ENCODE peak calls at places on chromosomes 12 and 14, in seven cellular contexts. O, L, U, I, W, E and S are unnamed samples.

GRCh38 chr14:61893371-61893940 is 131.2 kb downstream of the SNAPC1 start:
- DNase-seq in E (no peak), I (no peak), L (no peak), W (no peak), O (no peak), U (no peak), S (no peak)

GRCh38 chr12:103128862-103129501 is 171.5 kb downstream of the ASCL1 start:
- DNase-seq in O (no peak), E (no peak), I (no peak), U (no peak), W (no peak), L (no peak), S (no peak)

GRCh38 chr14:77457115-77457521 is 283 bp downstream of the VIPAS39 start:
- DNase-seq in U (no peak), E (no peak), L (no peak), W (no peak), I (peak; percentile 44), O (no peak), S (no peak)

GRCh38 chr12:83102499-83102898 is 415.8 kb downstream of the TMTC2 start:
- DNase-seq in L (no peak), W (no peak), I (no peak), E (no peak), U (no peak), O (peak; percentile 30), S (no peak)

GRCh38 chr12:80400591-80400991 is 43.4 kb upstream of the PTPRQ start:
- DNase-seq in W (no peak), U (no peak), E (no peak), O (peak; percentile 36), L (no peak), I (peak; percentile 44), S (no peak)

GRCh38 chr12:52191841-52192791 is at the start of gene KRT80:
- DNase-seq in E (no peak), W (no peak), U (no peak), L (peak; percentile 68), I (no peak), O (peak; percentile 98), S (peak; percentile 44)

GRCh38 chr12:2291182-2291832 is 238.5 kb downstream of the CACNA1C start:
- DNase-seq in L (no peak), I (no peak), O (peak; percentile 53), W (peak; percentile 78), E (peak; percentile 80), U (no peak), S (peak; percentile 47)

GRCh38 chr14:52536269-52536668 is 16.0 kb downstream of the TXNDC16 start:
- DNase-seq in E (no peak), U (no peak), L (no peak), I (no peak), W (no peak), O (no peak), S (no peak)

GRCh38 chr14:47278233-47278842 is 397.1 kb downstream of the MDGA2 start:
- DNase-seq in L (no peak), E (peak; percentile 33), I (no peak), U (no peak), O (peak; percentile 28), W (peak; percentile 50), S (peak; percentile 55)

GRCh38 chr12:42611571-42612257 is 22.2 kb upstream of the PRICKLE1 start:
- DNase-seq in L (no peak), E (no peak), W (no peak), U (no peak), O (no peak), I (no peak), S (no peak)

DNA sequence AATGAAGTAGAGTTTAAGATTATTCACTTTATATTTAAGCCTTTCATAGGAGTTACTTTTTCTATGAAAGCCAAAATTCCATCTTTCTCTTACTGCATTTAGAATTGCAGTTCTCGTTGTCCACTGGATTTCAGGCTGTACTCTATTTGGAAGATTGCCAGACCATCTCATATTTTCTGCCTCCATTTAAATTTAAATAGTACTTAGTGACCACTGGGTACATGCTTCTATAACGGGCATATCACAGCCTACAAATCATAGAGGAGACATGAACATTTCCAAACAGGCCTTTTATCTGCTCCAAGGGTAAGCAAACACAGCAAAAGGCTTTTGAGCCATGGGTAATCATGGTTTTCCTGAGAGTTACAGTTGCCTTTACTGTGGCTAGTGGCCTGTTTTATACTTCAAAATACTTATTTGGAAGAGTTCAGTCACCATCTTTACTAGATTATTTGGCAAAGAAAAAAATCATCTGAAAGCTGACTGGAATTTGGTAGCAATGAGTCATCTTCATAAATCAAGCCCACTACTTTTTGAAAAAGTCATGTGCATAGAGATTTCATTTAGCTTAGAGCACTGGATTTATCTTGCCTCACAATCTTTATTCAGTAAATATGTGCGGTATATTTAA is 15.7 kb downstream of the ANO6 start:
- DNase-seq in I (no peak), O (peak; percentile 79), E (no peak), L (no peak), U (no peak), W (no peak), S (no peak)
- TF ChIP-seq CTCF in I (no peak), O (no peak), E (no peak), L (no peak), U (no peak), W (no peak), S (no peak)

DNA sequence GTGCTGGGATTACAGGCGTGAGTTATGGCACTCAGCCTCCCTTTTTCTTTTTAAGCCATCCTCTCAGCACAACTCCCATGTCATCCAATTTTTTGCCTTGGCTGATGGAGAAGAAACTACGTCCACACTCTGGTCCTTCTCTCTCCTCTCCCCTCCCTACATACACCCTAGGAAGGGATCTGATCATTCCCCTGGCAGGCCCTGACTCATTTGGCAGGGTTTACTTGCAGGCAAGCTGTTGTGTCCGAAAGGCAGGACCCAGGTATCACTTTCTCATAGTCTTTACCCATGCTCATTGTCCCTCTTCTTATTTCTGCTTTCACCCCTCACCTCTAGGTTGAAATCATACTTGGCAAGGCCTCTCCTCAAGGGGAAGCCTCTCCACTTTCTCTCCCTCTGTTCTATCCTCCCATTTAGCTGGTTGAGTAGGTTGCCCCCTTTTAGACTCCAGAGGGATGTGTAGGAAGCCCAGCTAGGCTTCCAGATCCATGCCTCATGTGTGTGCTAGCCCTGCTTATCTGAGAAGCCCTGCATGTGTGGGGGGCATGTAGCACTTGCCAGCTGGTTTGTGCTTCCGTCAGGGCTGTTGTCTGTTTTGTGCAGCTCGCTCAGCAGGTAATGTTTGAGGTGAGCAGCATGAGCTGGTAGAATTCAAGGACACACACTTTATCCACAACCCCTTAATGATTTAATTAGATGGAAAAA is 14.8 kb downstream of the GPR19 start:
- DNase-seq in U (no peak), L (no peak), I (no peak), W (no peak), O (no peak), E (no peak), S (no peak)
- TF ChIP-seq CTCF in U (no peak), L (no peak), I (no peak), W (no peak), O (no peak), E (no peak), S (no peak)

GRCh38 chr12:93563807-93564538 is 8.5 kb upstream of the SOCS2 start:
- DNase-seq in I (no peak), L (no peak), U (no peak), O (peak; percentile 11), W (peak; percentile 61), E (peak; percentile 36), S (peak; percentile 14)
- TF ChIP-seq CTCF in I (no peak), L (no peak), U (peak; percentile 59), O (peak; percentile 47), W (peak; percentile 76), E (no peak), S (no peak)

DNA sequence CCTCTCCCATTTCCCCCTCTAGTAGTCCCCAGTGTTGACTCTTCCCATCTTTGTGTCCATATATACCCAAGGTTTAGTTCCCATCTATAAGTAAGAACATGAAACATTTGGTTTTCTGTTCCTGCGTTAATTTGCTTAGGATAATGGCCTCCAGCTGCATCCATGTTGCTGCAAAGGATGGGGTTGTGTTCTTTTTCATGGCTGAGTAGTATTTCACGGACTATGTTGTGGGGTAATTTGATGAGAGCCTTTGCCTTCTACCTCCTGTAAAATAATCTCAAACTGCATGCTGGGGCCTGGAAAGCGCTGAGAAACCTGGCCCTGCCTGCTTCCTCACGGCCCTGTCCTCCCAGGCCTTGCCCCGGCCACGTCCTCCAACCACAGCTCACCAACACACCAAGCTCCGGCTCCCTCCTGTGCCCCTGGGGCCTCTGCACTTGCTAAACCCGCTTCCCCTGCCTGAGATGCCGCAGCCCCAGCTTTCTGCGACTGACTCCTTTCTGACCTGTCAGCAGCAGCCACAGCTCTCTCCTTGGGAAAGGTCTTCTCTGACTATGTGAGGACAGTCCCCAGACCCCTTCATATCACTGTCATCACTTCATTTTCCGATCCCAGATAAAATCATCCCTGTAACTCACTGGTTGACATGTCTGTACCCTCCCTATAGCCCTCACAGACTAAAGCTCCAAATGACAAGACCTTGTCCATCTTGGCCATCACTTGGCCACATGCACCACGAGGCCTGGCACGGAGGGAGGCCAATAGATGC is 19.8 kb downstream of the ITPK1 start:
- DNase-seq in L (no peak), W (no peak), O (no peak), I (no peak), E (no peak), U (no peak), S (no peak)
- TF ChIP-seq CTCF in L (no peak), W (no peak), O (no peak), I (no peak), E (no peak), U (no peak), S (no peak)

GRCh38 chr14:95664046-95664445 is 22.2 kb upstream of the TCL1B start:
- DNase-seq in I (no peak), L (no peak), W (no peak), O (no peak), U (no peak), E (no peak), S (no peak)
- TF ChIP-seq CTCF in I (no peak), L (no peak), W (no peak), O (no peak), U (no peak), E (no peak), S (no peak)

GRCh38 chr14:101960225-101960624 is 4.1 kb upstream of the DYNC1H1 start:
- DNase-seq in O (no peak), E (no peak), L (no peak), U (no peak), W (peak; percentile 60), I (no peak), S (peak; percentile 67)
- TF ChIP-seq CTCF in O (peak; percentile 59), E (peak; percentile 33), L (no peak), U (peak; percentile 30), W (peak; percentile 73), I (peak; percentile 12), S (peak; percentile 56)

DNA sequence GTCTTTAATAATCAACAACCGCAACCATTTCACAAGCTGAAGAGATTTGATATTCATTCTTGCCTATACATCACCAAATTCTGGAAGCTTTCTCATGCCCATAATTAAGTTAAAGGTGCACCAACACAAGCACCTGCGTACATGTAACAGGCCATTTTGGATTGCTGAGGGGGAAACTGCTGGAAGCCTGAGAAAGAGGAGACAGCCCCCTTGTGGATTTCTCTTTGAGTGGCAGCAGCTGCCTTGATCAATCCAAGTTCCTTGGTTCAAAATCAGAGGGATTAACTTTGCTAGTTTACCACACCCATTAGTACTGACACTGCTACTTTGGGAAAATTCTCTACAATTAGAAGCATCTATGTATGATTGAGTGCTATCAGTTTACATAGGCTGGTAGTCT is 321.1 kb downstream of the NOVA1 start:
- DNase-seq in W (no peak), I (no peak), L (no peak), O (no peak), E (no peak), U (no peak), S (no peak)
- TF ChIP-seq CTCF in W (no peak), I (peak; percentile 61), L (no peak), O (peak; percentile 34), E (no peak), U (no peak), S (no peak)